ENCODE peak calls at places on chromosomes 12 and 14, in nine cellular contexts. X is H1, J is suprapubic skin, V is SK-N-SH, C is K562, E is HepG2, U is GM12878, B is transverse colon, O is sigmoid colon. P is an unnamed sample.

GRCh38 chr14:105348169-105348944 is 33.8 kb downstream of the PACS2 start:
- DNase-seq in U (no peak), O (no peak), J (no peak), V (no peak), E (no peak), X (no peak), B (no peak), C (no peak), P (no peak)

GRCh38 chr12:13537623-13538022 is 341.1 kb downstream of the EMP1 start:
- DNase-seq in J (no peak), B (no peak), U (peak; percentile 38), E (no peak), C (no peak), X (no peak), V (no peak), O (no peak), P (no peak)

GRCh38 chr12:52436828-52437474 is 2.8 kb upstream of the KRT75 start:
- DNase-seq in V (no peak), J (peak; percentile 44), X (no peak), E (no peak), O (no peak), C (no peak), U (no peak), B (no peak), P (no peak)

GRCh38 chr12:47530050-47530449 is 175.8 kb downstream of the RPAP3 start:
- DNase-seq in B (no peak), V (no peak), E (no peak), C (no peak), U (no peak), X (no peak), O (no peak), J (no peak), P (no peak)

GRCh38 chr12:115620816-115621215 is 656.7 kb downstream of the MED13L start:
- DNase-seq in B (no peak), U (no peak), V (no peak), X (no peak), E (no peak), O (no peak), C (no peak), J (no peak), P (no peak)

GRCh38 chr14:63478437-63478852 is 64.7 kb downstream of the PPP2R5E start:
- DNase-seq in V (no peak), X (no peak), B (no peak), U (peak; percentile 65), C (no peak), E (no peak), J (no peak), O (no peak), P (no peak)

GRCh38 chr12:6962285-6963015 is 8.0 kb downstream of the PHB2 start:
- DNase-seq in V (peak; percentile 35), O (peak; percentile 64), X (peak; percentile 82), C (peak; percentile 29), U (no peak), J (no peak), B (peak; percentile 89), E (no peak), P (peak; percentile 86)

GRCh38 chr14:102362084-102362483 is 606 bp downstream of the CINP start:
- DNase-seq in U (peak; percentile 57), X (no peak), J (no peak), O (no peak), E (no peak), V (peak; percentile 30), C (no peak), B (no peak), P (no peak)

GRCh38 chr12:1504304-1505150 is 89.9 kb downstream of the FBXL14 start:
- DNase-seq in X (peak; percentile 22), E (no peak), U (no peak), B (peak; percentile 39), V (no peak), J (no peak), O (no peak), C (no peak), P (no peak)

GRCh38 chr12:54201001-54201794 is 12.4 kb upstream of the SMUG1 start:
- DNase-seq in E (peak; percentile 51), B (peak; percentile 68), O (peak; percentile 77), V (peak; percentile 88), J (no peak), C (peak; percentile 83), U (no peak), X (peak; percentile 90), P (peak; percentile 66)

GRCh38 chr12:27841392-27841882 is 61.4 kb upstream of the MANSC4 start:
- DNase-seq in B (no peak), V (no peak), J (no peak), O (no peak), X (no peak), C (no peak), U (no peak), E (no peak), P (no peak)

GRCh38 chr14:100677925-100678765 is 48.5 kb upstream of the DLK1 start:
- DNase-seq in X (no peak), V (peak; percentile 89), B (peak; percentile 53), E (no peak), C (peak; percentile 70), J (no peak), O (peak; percentile 83), U (no peak), P (peak; percentile 58)

GRCh38 chr14:96363751-96364336 is 518 bp downstream of the GSKIP start:
- DNase-seq in X (no peak), B (peak; percentile 79), C (peak; percentile 12), E (peak; percentile 48), U (no peak), O (peak; percentile 70), V (peak; percentile 55), J (no peak), P (peak; percentile 67)

GRCh38 chr14:103243764-103244737 is 90.0 kb upstream of the EIF5 start:
- DNase-seq in X (no peak), E (peak; percentile 65), J (no peak), B (no peak), C (no peak), V (no peak), O (no peak), U (no peak), P (no peak)

DNA sequence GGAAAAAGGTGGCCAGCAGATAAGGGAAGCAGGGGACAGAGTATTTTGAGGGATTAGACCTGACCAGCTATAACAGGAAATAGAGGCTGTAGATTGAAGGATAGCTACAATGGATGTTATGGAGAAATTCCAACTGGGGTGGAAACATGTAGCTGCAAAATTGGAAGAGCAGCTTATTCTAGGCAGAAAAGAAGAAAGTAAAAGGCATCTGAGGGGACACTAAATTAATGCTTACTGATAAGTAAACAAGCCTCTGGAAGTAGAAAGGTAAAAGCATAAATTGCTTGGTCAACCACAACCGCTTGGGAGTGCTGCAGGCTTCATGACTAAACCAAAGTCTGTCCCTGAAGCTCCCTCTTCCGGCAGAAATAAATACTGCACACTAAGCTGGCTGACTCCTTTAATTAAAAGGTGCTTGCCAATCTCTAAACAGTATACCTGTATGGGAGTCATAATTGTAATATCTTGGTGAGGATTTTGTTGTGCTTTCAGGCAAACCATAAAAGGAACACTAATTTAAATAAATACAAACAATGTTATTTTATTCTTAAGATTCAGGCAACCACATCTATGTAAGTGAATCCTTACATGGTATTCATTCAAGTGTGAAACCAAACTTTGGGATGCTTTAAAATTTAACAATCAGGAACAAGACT is 7.7 kb downstream of the UBC start:
- DNase-seq in V (peak; percentile 80), J (peak; percentile 94), E (peak; percentile 93), B (peak; percentile 95), C (peak; percentile 67), X (peak; percentile 92), U (peak; percentile 87), O (peak; percentile 95), P (peak; percentile 94)
- TF ChIP-seq EP300 in V (no peak), J (no peak), E (no peak), B (no peak), C (no peak), X (no peak), U (no peak), O (no peak), P (no peak)

GRCh38 chr12:75042125-75042524 is 167.5 kb downstream of the KCNC2 start:
- DNase-seq in X (no peak), O (no peak), C (no peak), V (no peak), E (no peak), U (no peak), B (no peak), J (no peak), P (no peak)
- TF ChIP-seq POLR2AphosphoS5 in X (no peak), O (no peak), C (no peak), V (no peak), E (no peak), U (no peak), B (no peak), J (no peak), P (no peak)

GRCh38 chr14:61179776-61180398 is 101.3 kb downstream of the TMEM30B start:
- DNase-seq in U (no peak), C (no peak), E (no peak), J (no peak), V (no peak), B (no peak), X (no peak), O (no peak), P (no peak)

GRCh38 chr14:61176686-61177085 is 104.5 kb downstream of the TMEM30B start:
- DNase-seq in B (no peak), E (no peak), C (no peak), U (no peak), J (no peak), O (no peak), V (no peak), X (no peak), P (no peak)

GRCh38 chr14:61179061-61179675 is 102.0 kb downstream of the TMEM30B start:
- DNase-seq in C (no peak), U (no peak), J (no peak), O (no peak), V (no peak), E (peak; percentile 59), X (no peak), B (no peak), P (no peak)

GRCh38 chr14:61177279-61178225 is 103.6 kb downstream of the TMEM30B start:
- DNase-seq in C (no peak), J (no peak), O (no peak), B (no peak), V (no peak), X (no peak), E (no peak), U (no peak), P (no peak)

GRCh38 chr14:61178226-61179060 is 102.7 kb downstream of the TMEM30B start:
- DNase-seq in X (no peak), V (no peak), J (no peak), O (no peak), B (no peak), U (no peak), C (no peak), E (peak; percentile 85), P (no peak)
- TF ChIP-seq EP300 in X (no peak), V (no peak), J (no peak), O (no peak), B (no peak), U (no peak), C (no peak), E (no peak), P (no peak)

DNA sequence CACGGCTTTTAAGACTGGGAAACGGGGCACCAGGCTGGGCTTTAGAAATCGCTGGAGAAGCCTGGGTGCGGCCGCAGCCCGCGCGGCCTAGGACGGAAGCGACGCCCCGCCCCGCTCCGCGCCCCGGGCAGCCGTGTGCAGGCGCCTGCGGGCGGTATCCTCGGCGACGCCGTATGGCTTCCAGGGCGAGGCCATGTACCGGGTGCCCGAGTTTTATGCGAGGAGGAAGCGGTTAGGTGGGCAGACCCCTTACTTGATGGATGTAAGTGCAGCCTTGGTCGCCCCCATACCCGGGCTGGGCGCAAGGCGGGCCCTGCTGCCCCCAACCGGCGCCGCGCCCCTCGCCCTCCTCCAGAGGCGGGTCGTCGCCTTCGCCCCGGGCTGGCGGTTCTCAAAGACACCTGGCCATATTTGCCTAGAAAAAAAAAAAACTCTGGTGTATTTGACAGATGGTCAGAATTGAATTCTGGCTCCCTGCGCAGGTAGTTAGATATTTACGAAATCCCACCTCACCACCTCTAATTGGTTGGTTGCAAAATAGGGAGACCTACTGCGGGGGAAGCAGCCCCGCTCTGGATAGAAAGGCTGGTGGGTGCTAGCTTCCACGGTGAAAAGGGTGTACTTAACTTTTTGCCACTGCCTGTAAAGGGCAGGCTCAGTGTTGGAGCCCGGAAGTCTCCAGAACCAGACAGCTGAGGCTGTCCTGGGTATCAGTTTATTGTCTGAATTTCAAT is at the start of gene PPP1R36:
- DNase-seq in O (peak; percentile 70), U (no peak), V (peak; percentile 71), E (no peak), J (no peak), X (peak; percentile 74), B (peak; percentile 81), C (no peak), P (peak; percentile 69)
- TF ChIP-seq POLR2AphosphoS5 in O (no peak), U (no peak), V (no peak), E (no peak), J (no peak), X (no peak), B (peak; percentile 70), C (no peak), P (peak; percentile 24)

P was measured in stomach.